ENCODE peak calls at places on chromosomes 1 and 21, in four cellular contexts. B is uterus, N is gastrocnemius medialis, O is K562. W is an unnamed sample.

GRCh38 chr1:86508583-86508969 is 38.3 kb upstream of the CLCA4 start:
- DNase-seq in N (no peak), B (no peak), O (no peak), W (no peak)

GRCh38 chr1:115977481-115978258 is 1.4 kb downstream of the SLC22A15 start:
- DNase-seq in N (peak), B (no peak), O (no peak), W (no peak)

GRCh38 chr1:5998051-5998905 is 6.1 kb upstream of the NPHP4 start:
- DNase-seq in N (no peak), O (no peak), B (no peak), W (no peak)

GRCh38 chr1:232925421-232926202 is 24.8 kb upstream of the NTPCR start:
- DNase-seq in B (no peak), O (no peak), N (no peak), W (no peak)

GRCh38 chr1:176897350-176898236 is 266.9 kb downstream of the ASTN1 start:
- DNase-seq in B (peak), N (peak), O (peak), W (peak)

GRCh38 chr1:99645199-99645598 is 714 bp upstream of the PALMD start:
- DNase-seq in O (no peak), B (peak), N (peak), W (peak)

GRCh38 chr1:8870605-8871538 is 7.6 kb downstream of the ENO1 start:
- DNase-seq in O (no peak), B (no peak), N (no peak), W (no peak)

GRCh38 chr1:53572061-53572801 is 113.0 kb downstream of the DMRTB1 start:
- DNase-seq in B (peak), O (no peak), N (peak), W (peak)

GRCh38 chr21:24375201-24375600 is 1232.1 kb downstream of the MRPL39 start:
- DNase-seq in O (no peak), N (no peak), B (no peak), W (no peak)

GRCh38 chr1:177451191-177451590 is 280.4 kb downstream of the BRINP2 start:
- DNase-seq in O (no peak), N (no peak), B (no peak), W (no peak)

GRCh38 chr1:225772323-225772768 is 5.3 kb upstream of the SRP9 start:
- DNase-seq in O (peak), N (peak), B (peak), W (peak)

GRCh38 chr21:39874759-39875158 is 7.5 kb downstream of the PCP4 start:
- DNase-seq in O (no peak), N (no peak), B (no peak), W (no peak)

GRCh38 chr1:175744833-175745232 is 1.4 kb upstream of the TNR start:
- DNase-seq in O (no peak), B (no peak), N (no peak), W (no peak)

GRCh38 chr1:11730429-11730861 is 5.5 kb upstream of the AGTRAP start:
- DNase-seq in N (no peak), O (no peak), B (no peak), W (no peak)

GRCh38 chr1:188761226-188761625 is 1716.4 kb downstream of the BRINP3 start:
- DNase-seq in B (no peak), O (no peak), N (no peak), W (no peak)

GRCh38 chr1:227946624-227947424 is 908 bp downstream of the WNT9A start:
- DNase-seq in O (peak), N (peak), B (peak), W (peak)

GRCh38 chr1:219539645-219540254 is 73.2 kb downstream of the ZC3H11B start:
- DNase-seq in O (no peak), B (no peak), N (no peak), W (no peak)

GRCh38 chr1:245183429-245183828 is 28.6 kb downstream of the KIF26B start:
- DNase-seq in B (no peak), O (no peak), N (no peak), W (no peak)

GRCh38 chr1:45669379-45669778 is 17.0 kb downstream of the GPBP1L1 start:
- DNase-seq in O (no peak), N (no peak), B (no peak), W (no peak)

GRCh38 chr1:213020016-213020415 is 4.3 kb upstream of the ANGEL2 start:
- DNase-seq in O (no peak), N (no peak), B (no peak), W (no peak)

GRCh38 chr1:170214980-170215910 is 69.5 kb downstream of the NTMT2 start:
- DNase-seq in O (no peak), N (peak), B (no peak), W (no peak)

GRCh38 chr1:19764848-19765247 is 34.9 kb downstream of the TMCO4 start:
- DNase-seq in N (no peak), O (no peak), B (no peak), W (no peak)

DNA sequence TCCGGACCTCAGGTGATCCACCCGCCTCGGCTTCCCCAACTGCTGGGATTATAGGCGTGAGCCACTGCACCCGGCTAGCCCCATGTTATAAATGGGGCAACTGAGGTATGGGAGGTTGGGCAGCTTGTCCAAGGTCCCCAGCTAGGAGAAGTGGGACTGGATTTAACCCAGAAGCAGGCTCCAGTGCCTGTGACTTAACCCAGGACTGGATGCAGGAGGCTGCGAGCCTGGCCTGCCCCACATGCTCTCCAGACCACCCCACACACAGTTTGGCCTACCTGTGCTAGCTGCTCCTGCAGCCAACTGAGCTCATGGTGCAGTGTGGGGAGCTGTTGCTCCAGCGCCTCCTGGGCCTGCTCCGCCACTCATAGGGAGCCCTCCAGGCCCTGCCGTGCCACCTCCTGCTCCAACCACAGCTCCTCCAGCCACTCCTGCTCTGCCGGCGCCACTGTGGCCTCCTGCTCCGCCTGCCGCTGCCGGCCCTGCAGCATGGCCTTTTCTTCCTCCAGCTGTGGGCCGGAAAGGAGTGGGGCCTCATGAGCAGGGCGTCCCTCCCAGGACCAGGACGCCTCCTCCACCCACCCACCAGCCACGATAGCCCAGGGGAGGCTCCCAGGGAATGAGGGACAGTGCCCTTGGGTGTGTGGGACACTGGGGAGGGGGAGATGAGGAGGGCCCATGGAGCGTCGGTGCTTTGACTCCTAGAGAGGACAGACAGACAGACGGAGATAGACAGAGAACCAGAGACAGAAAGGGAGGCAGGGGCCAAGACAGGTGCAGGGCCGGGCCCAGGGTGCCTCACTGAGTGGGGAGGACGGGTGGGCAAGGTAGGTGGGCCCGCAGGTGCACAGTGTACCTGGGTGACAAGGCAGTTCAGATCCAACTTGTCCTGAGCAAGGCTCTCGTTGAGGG is 12.4 kb upstream of the NBPF1 start:
- DNase-seq in O (peak), N (peak), B (peak), W (no peak)
- TF ChIP-seq CTCF in O (peak), N (no peak), B (no peak), W (no peak)

GRCh38 chr1:111620412-111620971 is 903 bp downstream of the RAP1A start:
- DNase-seq in O (no peak), B (no peak), N (no peak), W (no peak)

GRCh38 chr1:111618081-111618480 is 1.5 kb upstream of the RAP1A start:
- DNase-seq in N (no peak), O (no peak), B (no peak), W (no peak)

GRCh38 chr1:111618953-111619634 is 495 bp upstream of the RAP1A start:
- DNase-seq in B (no peak), O (no peak), N (no peak), W (no peak)

GRCh38 chr1:111621050-111621449 is 1.5 kb downstream of the RAP1A start:
- DNase-seq in O (no peak), B (no peak), N (no peak), W (no peak)

GRCh38 chr1:111619635-111620411 is at the start of gene RAP1A:
- DNase-seq in N (peak), B (peak), O (peak), W (peak)
- TF ChIP-seq POLR2A in N (peak), B (peak), O (peak), W (no peak)

GRCh38 chr1:230713915-230714764 is at the start of gene AGT:
- DNase-seq in B (peak), N (peak), O (no peak), W (no peak)

GRCh38 chr1:230712470-230712942 is 1.4 kb downstream of the AGT start:
- DNase-seq in B (no peak), N (no peak), O (no peak), W (no peak)

GRCh38 chr1:230713547-230713914 is 391 bp downstream of the AGT start:
- DNase-seq in O (no peak), B (no peak), N (no peak), W (no peak)

GRCh38 chr1:230711245-230711644 is 2.7 kb downstream of the AGT start:
- DNase-seq in O (no peak), B (no peak), N (no peak), W (no peak)

DNA sequence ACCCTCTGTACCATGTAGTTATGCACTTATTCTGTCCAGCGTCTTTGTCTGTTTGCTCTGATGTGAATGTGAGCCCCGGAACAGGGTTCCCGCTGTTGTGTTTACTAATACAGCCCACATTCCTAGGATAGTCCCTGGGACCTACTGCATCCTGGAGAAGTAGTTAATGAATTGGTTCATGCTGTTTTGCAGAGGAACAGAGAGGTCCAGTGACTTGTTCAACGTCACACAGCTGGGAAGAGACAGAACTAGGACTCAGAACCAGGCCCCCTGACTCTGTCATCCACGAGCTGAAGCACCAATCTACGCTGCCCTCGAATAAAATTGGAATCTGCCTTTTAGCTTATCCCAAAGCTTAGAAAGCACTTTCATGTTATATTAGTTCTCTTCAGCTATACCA is 784 bp downstream of the AGT start:
- DNase-seq in B (no peak), N (no peak), O (no peak), W (no peak)
- H3K4me3 ChIP-seq in B (no peak), N (peak), O (no peak), W (no peak)

GRCh38 chr1:174425121-174425520 is 22.6 kb upstream of the GPR52 start:
- DNase-seq in O (no peak), N (no peak), B (no peak), W (no peak)
- TF ChIP-seq CTCF in O (no peak), N (no peak), B (no peak), W (no peak)